ENCODE peak calls at places on chromosomes 5 and 9, in seven cellular contexts. One of them, this sample, is unnamed.

GRCh38 chr5:2006971-2007291 is 124.2 kb upstream of the IRX4 start:
- DNase-seq in heart right ventricle: no peak
- DNase-seq in Caco-2: no peak
- DNase-seq in IMR-90: no peak
- DNase-seq in aorta: no peak
- DNase-seq in fibroblast of lung: no peak
- DNase-seq in ovary: no peak
- DNase-seq in this sample: peak; percentile 34

GRCh38 chr5:115457574-115457973 is 87.0 kb downstream of the FEM1C start:
- DNase-seq in heart right ventricle: no peak
- DNase-seq in Caco-2: no peak
- DNase-seq in IMR-90: no peak
- DNase-seq in aorta: no peak
- DNase-seq in fibroblast of lung: no peak
- DNase-seq in ovary: no peak
- DNase-seq in this sample: no peak

GRCh38 chr9:111180801-111181200 is 142.5 kb upstream of the LPAR1 start:
- DNase-seq in heart right ventricle: no peak
- DNase-seq in Caco-2: no peak
- DNase-seq in IMR-90: no peak
- DNase-seq in aorta: no peak
- DNase-seq in fibroblast of lung: no peak
- DNase-seq in ovary: no peak
- DNase-seq in this sample: no peak

GRCh38 chr5:53262348-53262970 is 152.9 kb upstream of the MOCS2 start:
- DNase-seq in heart right ventricle: no peak
- DNase-seq in Caco-2: peak; percentile 13
- DNase-seq in IMR-90: peak; percentile 72
- DNase-seq in aorta: no peak
- DNase-seq in fibroblast of lung: peak; percentile 73
- DNase-seq in ovary: no peak
- DNase-seq in this sample: peak; percentile 24

GRCh38 chr5:159385529-159385928 is 55.2 kb upstream of the IL12B start:
- DNase-seq in heart right ventricle: no peak
- DNase-seq in Caco-2: no peak
- DNase-seq in IMR-90: no peak
- DNase-seq in aorta: no peak
- DNase-seq in fibroblast of lung: no peak
- DNase-seq in ovary: no peak
- DNase-seq in this sample: no peak

GRCh38 chr5:132785864-132786263 is 8.8 kb upstream of the SEPTIN8 start:
- DNase-seq in heart right ventricle: no peak
- DNase-seq in Caco-2: no peak
- DNase-seq in IMR-90: no peak
- DNase-seq in aorta: no peak
- DNase-seq in fibroblast of lung: no peak
- DNase-seq in ovary: no peak
- DNase-seq in this sample: no peak

GRCh38 chr9:99222416-99223280 is 566 bp downstream of the SEC61B start:
- DNase-seq in heart right ventricle: no peak
- DNase-seq in Caco-2: no peak
- DNase-seq in IMR-90: peak; percentile 36
- DNase-seq in aorta: no peak
- DNase-seq in fibroblast of lung: no peak
- DNase-seq in ovary: no peak
- DNase-seq in this sample: no peak

GRCh38 chr9:88418715-88419540 is 30.7 kb downstream of the SPIN1 start:
- DNase-seq in heart right ventricle: no peak
- DNase-seq in Caco-2: no peak
- DNase-seq in IMR-90: no peak
- DNase-seq in aorta: no peak
- DNase-seq in fibroblast of lung: no peak
- DNase-seq in ovary: no peak
- DNase-seq in this sample: no peak

GRCh38 chr9:130921483-130921806 is 17.6 kb downstream of the FIBCD1 start:
- DNase-seq in heart right ventricle: no peak
- DNase-seq in Caco-2: no peak
- DNase-seq in IMR-90: no peak
- DNase-seq in aorta: no peak
- DNase-seq in fibroblast of lung: no peak
- DNase-seq in ovary: peak; percentile 38
- DNase-seq in this sample: no peak

GRCh38 chr5:160175438-160176218 is 53.7 kb upstream of the FABP6 start:
- DNase-seq in heart right ventricle: peak; percentile 35
- DNase-seq in Caco-2: no peak
- DNase-seq in IMR-90: peak; percentile 41
- DNase-seq in aorta: peak; percentile 69
- DNase-seq in fibroblast of lung: peak; percentile 35
- DNase-seq in ovary: peak; percentile 49
- DNase-seq in this sample: peak; percentile 43

GRCh38 chr9:89597711-89598707 is 6.8 kb upstream of the GADD45G start:
- DNase-seq in heart right ventricle: peak; percentile 61
- DNase-seq in Caco-2: peak; percentile 61
- DNase-seq in IMR-90: peak; percentile 59
- DNase-seq in aorta: no peak
- DNase-seq in fibroblast of lung: peak; percentile 68
- DNase-seq in ovary: peak; percentile 36
- DNase-seq in this sample: peak; percentile 70

GRCh38 chr5:116573279-116573616 is 1.4 kb downstream of the SEMA6A start:
- DNase-seq in heart right ventricle: no peak
- DNase-seq in Caco-2: peak; percentile 43
- DNase-seq in IMR-90: no peak
- DNase-seq in aorta: no peak
- DNase-seq in fibroblast of lung: no peak
- DNase-seq in ovary: no peak
- DNase-seq in this sample: peak; percentile 67

GRCh38 chr9:14372437-14373318 is 58.7 kb upstream of the NFIB start:
- DNase-seq in heart right ventricle: peak; percentile 73
- DNase-seq in Caco-2: no peak
- DNase-seq in IMR-90: peak; percentile 69
- DNase-seq in aorta: no peak
- DNase-seq in fibroblast of lung: peak; percentile 68
- DNase-seq in ovary: peak; percentile 39
- DNase-seq in this sample: peak; percentile 42

GRCh38 chr5:127942246-127943060 is 141.1 kb upstream of the SLC12A2 start:
- DNase-seq in heart right ventricle: no peak
- DNase-seq in Caco-2: no peak
- DNase-seq in IMR-90: peak; percentile 66
- DNase-seq in aorta: no peak
- DNase-seq in fibroblast of lung: peak; percentile 22
- DNase-seq in ovary: no peak
- DNase-seq in this sample: no peak

DNA sequence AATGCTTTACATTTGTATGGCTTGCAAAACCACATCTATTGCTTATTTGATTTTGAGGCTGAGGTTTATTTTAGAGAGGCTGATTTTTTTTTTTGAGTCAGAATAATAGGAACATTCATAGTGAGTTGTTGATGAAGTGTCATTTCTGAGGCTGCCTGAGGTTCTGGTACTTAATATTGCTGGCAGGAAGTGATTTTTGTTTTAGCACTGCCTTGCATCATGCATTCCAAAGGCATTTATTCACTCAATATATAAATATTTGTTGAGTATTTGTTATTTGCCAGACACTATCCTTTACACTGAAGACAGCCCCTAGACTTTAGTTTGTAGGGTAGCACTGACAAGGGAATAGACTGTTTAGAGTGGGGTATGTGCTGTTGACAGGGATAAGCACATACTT is 2.7 kb downstream of the RNF20 start:
- DNase-seq in heart right ventricle: no peak
- DNase-seq in Caco-2: no peak
- DNase-seq in IMR-90: peak; percentile 48
- DNase-seq in aorta: no peak
- DNase-seq in fibroblast of lung: peak; percentile 50
- DNase-seq in ovary: no peak
- DNase-seq in this sample: no peak
- H3K36me3 ChIP-seq in heart right ventricle: peaks cover 62% of the 10 kb centered on the region
- H3K36me3 ChIP-seq in Caco-2: no peaks in the 10 kb centered on the region
- H3K36me3 ChIP-seq in IMR-90: peaks cover 17% of the 10 kb centered on the region
- H3K36me3 ChIP-seq in aorta: peaks cover 2% of the 10 kb centered on the region
- H3K36me3 ChIP-seq in fibroblast of lung: no peaks in the 10 kb centered on the region
- H3K36me3 ChIP-seq in ovary: no peaks in the 10 kb centered on the region
- H3K36me3 ChIP-seq in this sample: peaks cover 4% of the 10 kb centered on the region

GRCh38 chr9:137579259-137579604 is 507 bp upstream of the DPH7 start:
- DNase-seq in heart right ventricle: no peak
- DNase-seq in Caco-2: no peak
- DNase-seq in IMR-90: no peak
- DNase-seq in aorta: no peak
- DNase-seq in fibroblast of lung: no peak
- DNase-seq in ovary: no peak
- DNase-seq in this sample: no peak

GRCh38 chr9:137580958-137581331 is 2.2 kb upstream of the DPH7 start:
- DNase-seq in heart right ventricle: no peak
- DNase-seq in Caco-2: no peak
- DNase-seq in IMR-90: no peak
- DNase-seq in aorta: no peak
- DNase-seq in fibroblast of lung: no peak
- DNase-seq in ovary: no peak
- DNase-seq in this sample: no peak

GRCh38 chr9:137575725-137576411 is 2.9 kb downstream of the DPH7 start:
- DNase-seq in heart right ventricle: no peak
- DNase-seq in Caco-2: no peak
- DNase-seq in IMR-90: no peak
- DNase-seq in aorta: no peak
- DNase-seq in fibroblast of lung: no peak
- DNase-seq in ovary: no peak
- DNase-seq in this sample: no peak

GRCh38 chr9:137580209-137580957 is 1.7 kb upstream of the DPH7 start:
- DNase-seq in heart right ventricle: no peak
- DNase-seq in Caco-2: no peak
- DNase-seq in IMR-90: no peak
- DNase-seq in aorta: no peak
- DNase-seq in fibroblast of lung: no peak
- DNase-seq in ovary: no peak
- DNase-seq in this sample: peak; percentile 64

DNA sequence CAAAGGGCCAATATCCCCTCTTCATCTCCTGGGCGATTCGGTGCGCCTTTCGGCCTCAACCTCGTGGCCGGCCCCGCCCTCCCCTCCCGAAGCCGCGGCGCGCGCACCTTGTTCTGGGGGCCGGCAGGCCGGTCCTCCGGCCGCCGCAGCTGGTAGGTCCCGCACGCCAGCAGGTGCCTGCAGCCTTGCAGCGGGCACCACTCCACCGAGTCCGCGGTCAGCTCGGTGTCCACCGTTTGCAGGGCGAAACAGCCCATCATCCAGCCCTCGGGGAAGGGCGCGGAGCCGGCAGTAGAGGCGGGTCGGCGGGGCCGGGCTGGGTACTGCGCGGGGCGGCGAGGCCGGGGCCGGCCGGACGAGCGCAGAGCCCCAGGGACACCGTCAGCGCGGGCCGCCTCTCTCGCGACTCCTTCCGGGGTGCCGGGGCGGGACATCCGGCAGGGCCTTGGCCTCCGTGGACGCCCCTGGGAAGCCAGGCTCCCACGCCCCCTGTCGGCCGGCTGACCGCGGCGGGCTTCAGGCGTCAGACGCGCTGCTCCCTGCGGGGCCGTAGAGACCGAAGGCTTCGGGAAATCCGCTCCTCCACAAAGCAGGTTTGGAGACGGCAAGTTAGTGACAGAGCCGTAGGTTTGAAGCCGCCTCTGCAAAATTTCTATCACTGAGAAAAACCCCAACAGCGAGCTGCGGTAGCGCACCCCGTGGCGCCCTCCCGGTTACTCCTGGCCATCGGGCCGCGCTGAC is at the start of gene DPH7:
- DNase-seq in heart right ventricle: peak; percentile 97
- DNase-seq in Caco-2: peak; percentile 98
- DNase-seq in IMR-90: peak; percentile 83
- DNase-seq in aorta: peak; percentile 98
- DNase-seq in fibroblast of lung: peak; percentile 88
- DNase-seq in ovary: peak; percentile 93
- DNase-seq in this sample: peak; percentile 99
- H3K36me3 ChIP-seq in heart right ventricle: peaks cover 58% of the 10 kb centered on the region
- H3K36me3 ChIP-seq in Caco-2: no peaks in the 10 kb centered on the region
- H3K36me3 ChIP-seq in IMR-90: peaks cover 40% of the 10 kb centered on the region
- H3K36me3 ChIP-seq in aorta: peaks cover 4% of the 10 kb centered on the region
- H3K36me3 ChIP-seq in fibroblast of lung: peaks cover 17% of the 10 kb centered on the region
- H3K36me3 ChIP-seq in ovary: no peaks in the 10 kb centered on the region
- H3K36me3 ChIP-seq in this sample: peaks cover 33% of the 10 kb centered on the region

GRCh38 chr5:72857396-72857795 is 40.9 kb downstream of the TNPO1 start:
- DNase-seq in heart right ventricle: no peak
- DNase-seq in Caco-2: no peak
- DNase-seq in IMR-90: no peak
- DNase-seq in aorta: no peak
- DNase-seq in fibroblast of lung: no peak
- DNase-seq in ovary: no peak
- DNase-seq in this sample: no peak

GRCh38 chr5:72854419-72854818 is 38.0 kb downstream of the TNPO1 start:
- DNase-seq in heart right ventricle: no peak
- DNase-seq in Caco-2: no peak
- DNase-seq in IMR-90: no peak
- DNase-seq in aorta: no peak
- DNase-seq in fibroblast of lung: no peak
- DNase-seq in ovary: no peak
- DNase-seq in this sample: no peak

GRCh38 chr5:72852356-72852755 is 35.9 kb downstream of the TNPO1 start:
- DNase-seq in heart right ventricle: no peak
- DNase-seq in Caco-2: no peak
- DNase-seq in IMR-90: no peak
- DNase-seq in aorta: no peak
- DNase-seq in fibroblast of lung: no peak
- DNase-seq in ovary: no peak
- DNase-seq in this sample: no peak

GRCh38 chr5:72859127-72859526 is 42.7 kb downstream of the TNPO1 start:
- DNase-seq in heart right ventricle: no peak
- DNase-seq in Caco-2: no peak
- DNase-seq in IMR-90: no peak
- DNase-seq in aorta: no peak
- DNase-seq in fibroblast of lung: no peak
- DNase-seq in ovary: no peak
- DNase-seq in this sample: no peak

DNA sequence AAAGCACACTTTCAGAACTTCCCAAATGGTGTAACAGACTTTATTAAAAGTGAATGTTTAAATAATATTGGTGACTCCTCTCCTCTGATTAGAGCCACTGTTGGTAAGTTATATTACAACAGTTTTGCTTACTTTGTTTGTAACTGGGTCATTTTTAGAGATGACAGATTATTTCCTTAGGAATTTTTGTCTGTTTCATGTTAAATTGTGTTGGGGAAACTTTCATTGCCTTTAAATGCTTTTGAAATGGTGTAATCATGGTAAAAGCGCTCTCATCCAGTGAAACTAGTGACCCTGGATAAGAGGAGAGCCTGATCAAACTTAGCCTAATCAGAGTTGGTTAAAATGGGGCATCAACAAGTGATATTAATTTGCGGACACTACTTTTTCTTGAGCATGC is 39.4 kb downstream of the TNPO1 start:
- DNase-seq in heart right ventricle: no peak
- DNase-seq in Caco-2: no peak
- DNase-seq in IMR-90: no peak
- DNase-seq in aorta: no peak
- DNase-seq in fibroblast of lung: no peak
- DNase-seq in ovary: no peak
- DNase-seq in this sample: no peak
- H3K36me3 ChIP-seq in heart right ventricle: peaks cover 96% of the 10 kb centered on the region
- H3K36me3 ChIP-seq in Caco-2: peaks cover 4% of the 10 kb centered on the region
- H3K36me3 ChIP-seq in IMR-90: peaks cover 36% of the 10 kb centered on the region
- H3K36me3 ChIP-seq in aorta: peaks cover 2% of the 10 kb centered on the region
- H3K36me3 ChIP-seq in fibroblast of lung: peaks cover 8% of the 10 kb centered on the region
- H3K36me3 ChIP-seq in ovary: no peaks in the 10 kb centered on the region
- H3K36me3 ChIP-seq in this sample: peaks cover 4% of the 10 kb centered on the region

GRCh38 chr5:65329266-65329665 is 152.5 kb downstream of the ADAMTS6 start:
- DNase-seq in heart right ventricle: no peak
- DNase-seq in Caco-2: no peak
- DNase-seq in IMR-90: peak; percentile 41
- DNase-seq in aorta: no peak
- DNase-seq in fibroblast of lung: peak; percentile 56
- DNase-seq in ovary: no peak
- DNase-seq in this sample: no peak
- H3K36me3 ChIP-seq in heart right ventricle: no peaks in the 10 kb centered on the region
- H3K36me3 ChIP-seq in Caco-2: no peaks in the 10 kb centered on the region
- H3K36me3 ChIP-seq in IMR-90: peaks cover 2% of the 10 kb centered on the region
- H3K36me3 ChIP-seq in aorta: no peaks in the 10 kb centered on the region
- H3K36me3 ChIP-seq in fibroblast of lung: no peaks in the 10 kb centered on the region
- H3K36me3 ChIP-seq in ovary: no peaks in the 10 kb centered on the region
- H3K36me3 ChIP-seq in this sample: no peaks in the 10 kb centered on the region

This sample was measured in H7.